ENCODE peak calls at places on chromosome 12, in eight cellular contexts. K, Q, D, W, H, A, T and F are unnamed samples.

GRCh38 chr12:42143401-42144173 is 1.1 kb downstream of the GXYLT1 start:
- DNase-seq in K (peak; percentile 54), Q (no peak), D (no peak), W (no peak), H (no peak), A (no peak), T (peak; percentile 10), F (no peak)

GRCh38 chr12:78120866-78121590 is 290.3 kb downstream of the NAV3 start:
- DNase-seq in K (peak; percentile 49), Q (no peak), D (no peak), W (no peak), H (no peak), A (no peak), T (no peak), F (no peak)

GRCh38 chr12:67811437-67812361 is 163.2 kb downstream of the DYRK2 start:
- DNase-seq in K (no peak), Q (no peak), D (no peak), W (no peak), H (no peak), A (no peak), T (no peak), F (no peak)

GRCh38 chr12:109539508-109539907 is 33.8 kb downstream of the MMAB start:
- DNase-seq in K (peak; percentile 44), Q (no peak), D (no peak), W (no peak), H (no peak), A (no peak), T (no peak), F (no peak)

GRCh38 chr12:125140918-125141573 is 75.8 kb downstream of the AACS start:
- DNase-seq in K (peak; percentile 10), Q (no peak), D (no peak), W (no peak), H (no peak), A (no peak), T (no peak), F (no peak)

GRCh38 chr12:107560194-107560905 is 125.2 kb upstream of the PWP1 start:
- DNase-seq in K (no peak), Q (no peak), D (no peak), W (no peak), H (no peak), A (no peak), T (no peak), F (no peak)

GRCh38 chr12:2240984-2241383 is 188.2 kb downstream of the CACNA1C start:
- DNase-seq in K (no peak), Q (no peak), D (no peak), W (no peak), H (no peak), A (no peak), T (no peak), F (no peak)

GRCh38 chr12:45273717-45274271 is 57.9 kb downstream of the ANO6 start:
- DNase-seq in K (peak; percentile 95), Q (no peak), D (no peak), W (no peak), H (no peak), A (no peak), T (no peak), F (no peak)

GRCh38 chr12:126784328-126784921 is 1482.5 kb upstream of the TMEM132C start:
- DNase-seq in K (no peak), Q (peak; percentile 30), D (no peak), W (no peak), H (peak; percentile 39), A (peak; percentile 92), T (no peak), F (no peak)

GRCh38 chr12:6553051-6553868 is 2.6 kb downstream of the IFFO1 start:
- DNase-seq in K (no peak), Q (no peak), D (no peak), W (no peak), H (no peak), A (no peak), T (no peak), F (no peak)

GRCh38 chr12:65501093-65501621 is 222.7 kb downstream of the MSRB3 start:
- DNase-seq in K (peak; percentile 21), Q (no peak), D (no peak), W (no peak), H (no peak), A (peak; percentile 78), T (no peak), F (peak; percentile 19)

GRCh38 chr12:57086951-57087688 is 1.8 kb upstream of the NAB2 start:
- DNase-seq in K (peak; percentile 76), Q (peak; percentile 89), D (no peak), W (peak; percentile 77), H (peak; percentile 83), A (peak; percentile 97), T (peak; percentile 90), F (peak; percentile 92)
- TF ChIP-seq POLR2A in K (no peak), Q (peak; percentile 66), D (no peak), W (peak; percentile 44), H (peak; percentile 30), A (peak; percentile 53), T (peak; percentile 71), F (peak; percentile 85)

GRCh38 chr12:27246774-27247173 is 2.7 kb downstream of the STK38L start:
- DNase-seq in K (peak; percentile 21), Q (no peak), D (no peak), W (no peak), H (no peak), A (no peak), T (no peak), F (no peak)
- TF ChIP-seq POLR2AphosphoS5 in K (no peak), Q (no peak), D (no peak), W (no peak), H (no peak), A (peak; percentile 68), T (no peak), F (no peak)

DNA sequence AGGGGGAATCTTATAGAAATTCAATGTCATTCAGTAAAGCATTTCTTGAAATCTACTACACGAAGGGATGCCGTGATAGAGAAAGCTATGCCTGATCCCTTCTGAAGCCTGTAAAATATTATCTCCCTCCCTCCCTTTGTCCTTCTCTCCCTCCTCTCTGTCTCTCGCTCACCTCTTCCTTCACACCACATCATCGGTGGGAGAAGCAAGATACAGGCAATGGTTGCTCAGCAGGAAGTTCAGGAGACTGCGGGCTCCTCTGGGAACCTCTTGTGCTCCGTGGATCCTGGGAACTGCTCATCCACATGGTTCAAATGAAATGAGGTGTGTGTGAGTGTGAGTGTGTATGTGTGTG is 219.4 kb upstream of the TBX3 start:
- DNase-seq in K (no peak), Q (no peak), D (no peak), W (no peak), H (no peak), A (no peak), T (no peak), F (no peak)
- TF ChIP-seq POLR2A in K (no peak), Q (no peak), D (no peak), W (no peak), H (no peak), A (no peak), T (no peak), F (no peak)

GRCh38 chr12:57822392-57823130 is 4.0 kb upstream of the AVIL start:
- DNase-seq in K (no peak), Q (no peak), D (no peak), W (no peak), H (no peak), A (no peak), T (no peak), F (no peak)

GRCh38 chr12:57825451-57825850 is 6.9 kb upstream of the AVIL start:
- DNase-seq in K (no peak), Q (no peak), D (no peak), W (no peak), H (no peak), A (no peak), T (no peak), F (no peak)

GRCh38 chr12:57823908-57824640 is 5.5 kb upstream of the AVIL start:
- DNase-seq in K (no peak), Q (no peak), D (no peak), W (no peak), H (no peak), A (no peak), T (no peak), F (no peak)

GRCh38 chr12:57823131-57823907 is 4.8 kb upstream of the AVIL start:
- DNase-seq in K (no peak), Q (no peak), D (no peak), W (no peak), H (no peak), A (no peak), T (no peak), F (no peak)

DNA sequence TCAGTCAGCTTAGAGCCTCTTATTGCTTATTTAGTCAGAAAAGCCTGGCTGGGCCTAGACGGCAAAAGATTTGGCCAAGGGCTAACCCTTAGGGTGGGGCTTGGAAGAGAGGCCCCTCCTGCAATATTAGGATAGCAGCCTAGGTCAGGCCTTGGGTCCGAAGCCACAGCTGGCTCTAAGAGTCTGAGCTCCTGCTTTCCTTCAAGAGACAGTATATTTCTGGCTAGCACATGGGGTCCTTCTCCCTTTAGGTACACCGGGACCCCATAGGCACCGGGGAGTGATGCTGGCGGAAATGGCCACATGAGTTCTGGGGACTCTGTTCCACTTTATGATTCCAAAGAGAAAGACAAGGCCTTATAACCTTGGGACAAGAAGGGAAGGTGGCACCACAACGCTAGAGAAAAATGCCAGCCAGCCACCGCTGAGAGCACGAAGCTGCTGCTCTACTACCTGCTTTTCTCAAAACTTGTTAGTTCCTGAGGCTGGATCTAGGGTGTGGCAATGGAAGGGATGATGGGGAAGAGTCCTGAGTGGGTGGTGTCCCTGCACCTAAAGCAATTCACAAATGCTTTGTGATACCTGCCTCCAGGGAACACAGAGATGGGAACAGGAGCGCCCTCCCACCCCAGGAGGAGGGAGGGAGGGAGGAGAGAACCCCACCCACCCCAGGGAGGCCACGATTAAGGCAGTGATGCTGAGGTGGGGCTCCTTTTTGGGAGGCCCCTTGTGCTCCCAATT is 3.1 kb upstream of the AVIL start:
- DNase-seq in K (no peak), Q (no peak), D (no peak), W (no peak), H (no peak), A (no peak), T (no peak), F (no peak)
- TF ChIP-seq POLR2AphosphoS5 in K (no peak), Q (no peak), D (no peak), W (no peak), H (no peak), A (no peak), T (no peak), F (no peak)